ENCODE peak calls at places on chromosome 14, in eight cellular contexts. V is transverse colon, F is sigmoid colon, L is stomach, X is prostate gland, R is GM12892, M is breast epithelium, Z is K562. K is an unnamed sample.

GRCh38 chr14:22557846-22558220 is 31.2 kb downstream of the DAD1 start:
- DNase-seq in V (no peak), F (no peak), L (no peak), X (no peak), R (no peak), M (no peak), Z (no peak), K (no peak)

GRCh38 chr14:22952418-22952817 is 4.5 kb downstream of the HAUS4 start:
- DNase-seq in V (no peak), F (peak), L (no peak), X (no peak), R (no peak), M (no peak), Z (no peak), K (no peak)

GRCh38 chr14:95452176-95452889 is 64.1 kb downstream of the SYNE3 start:
- DNase-seq in V (no peak), F (no peak), L (no peak), X (no peak), R (no peak), M (no peak), Z (no peak), K (peak)

GRCh38 chr14:74945261-74945851 is 10.0 kb downstream of the PGF start:
- DNase-seq in V (peak), F (peak), L (no peak), X (no peak), R (no peak), M (no peak), Z (peak), K (no peak)

GRCh38 chr14:100865682-100866591 is 37.6 kb downstream of the RTL1 start:
- DNase-seq in V (no peak), F (peak), L (no peak), X (no peak), R (no peak), M (no peak), Z (peak), K (no peak)

GRCh38 chr14:68312884-68313725 is 479.8 kb downstream of the ZFP36L1 start:
- DNase-seq in V (no peak), F (no peak), L (no peak), X (no peak), R (no peak), M (no peak), Z (no peak), K (no peak)

GRCh38 chr14:101135796-101136742 is 232.5 kb upstream of the RTL1 start:
- DNase-seq in V (no peak), F (no peak), L (peak), X (no peak), R (no peak), M (no peak), Z (no peak), K (no peak)

GRCh38 chr14:45181329-45181728 is 45.6 kb downstream of the FANCM start:
- DNase-seq in V (no peak), F (no peak), L (no peak), X (no peak), R (no peak), M (no peak), Z (no peak), K (no peak)

GRCh38 chr14:65043893-65044595 is 57.3 kb downstream of the FNTB start:
- DNase-seq in V (no peak), F (no peak), L (no peak), X (no peak), R (no peak), M (no peak), Z (no peak), K (no peak)
- TF ChIP-seq POLR2AphosphoS5 in V (no peak), F (no peak), L (no peak), X (no peak), R (no peak), M (no peak), Z (no peak), K (no peak)

DNA sequence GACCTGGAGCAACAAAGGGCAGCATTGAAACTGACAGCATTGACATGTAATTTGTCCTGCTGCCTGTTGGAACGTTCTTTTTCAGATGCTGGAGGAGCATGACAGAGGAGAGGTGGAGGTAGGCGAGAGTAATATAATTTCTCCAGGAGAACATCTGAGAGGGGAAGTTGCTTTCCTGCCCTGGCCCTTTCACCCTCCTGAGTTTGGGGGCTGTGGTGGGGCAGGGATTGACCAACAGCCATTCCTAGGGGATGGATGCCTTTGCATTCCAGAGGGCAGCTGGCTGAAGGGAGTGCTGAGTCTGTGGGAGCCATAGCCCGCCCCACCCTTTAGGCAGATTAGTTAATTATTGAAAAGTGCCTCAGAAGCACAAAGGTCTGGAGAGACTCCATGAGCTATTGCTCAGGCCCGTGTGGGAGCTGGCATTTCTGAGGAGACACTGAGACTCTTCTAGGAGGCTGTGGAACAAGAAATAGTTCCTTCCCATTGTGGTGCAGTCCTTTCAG is 73.5 kb downstream of the ARF6 start:
- DNase-seq in V (peak), F (no peak), L (peak), X (no peak), R (no peak), M (no peak), Z (no peak), K (no peak)
- TF ChIP-seq POLR2A in V (peak), F (no peak), L (no peak), X (no peak), R (no peak), M (no peak), Z (no peak), K (no peak)

GRCh38 chr14:69373104-69373503 is 25.0 kb downstream of the ERH start:
- DNase-seq in V (no peak), F (no peak), L (no peak), X (no peak), R (no peak), M (no peak), Z (no peak), K (no peak)
- TF ChIP-seq POLR2AphosphoS5 in V (no peak), F (no peak), L (no peak), X (no peak), R (no peak), M (no peak), Z (no peak), K (no peak)

GRCh38 chr14:72892879-72893635 is 844 bp downstream of the DPF3 start:
- DNase-seq in V (peak), F (no peak), L (no peak), X (no peak), R (no peak), M (no peak), Z (peak), K (peak)

GRCh38 chr14:72894323-72894622 is 372 bp upstream of the DPF3 start:
- DNase-seq in V (no peak), F (no peak), L (no peak), X (no peak), R (no peak), M (no peak), Z (no peak), K (no peak)

GRCh38 chr14:72894623-72895378 is 900 bp upstream of the DPF3 start:
- DNase-seq in V (peak), F (no peak), L (no peak), X (no peak), R (no peak), M (no peak), Z (peak), K (no peak)

GRCh38 chr14:72892103-72892878 is 1.6 kb downstream of the DPF3 start:
- DNase-seq in V (peak), F (no peak), L (no peak), X (no peak), R (no peak), M (no peak), Z (no peak), K (no peak)

DNA sequence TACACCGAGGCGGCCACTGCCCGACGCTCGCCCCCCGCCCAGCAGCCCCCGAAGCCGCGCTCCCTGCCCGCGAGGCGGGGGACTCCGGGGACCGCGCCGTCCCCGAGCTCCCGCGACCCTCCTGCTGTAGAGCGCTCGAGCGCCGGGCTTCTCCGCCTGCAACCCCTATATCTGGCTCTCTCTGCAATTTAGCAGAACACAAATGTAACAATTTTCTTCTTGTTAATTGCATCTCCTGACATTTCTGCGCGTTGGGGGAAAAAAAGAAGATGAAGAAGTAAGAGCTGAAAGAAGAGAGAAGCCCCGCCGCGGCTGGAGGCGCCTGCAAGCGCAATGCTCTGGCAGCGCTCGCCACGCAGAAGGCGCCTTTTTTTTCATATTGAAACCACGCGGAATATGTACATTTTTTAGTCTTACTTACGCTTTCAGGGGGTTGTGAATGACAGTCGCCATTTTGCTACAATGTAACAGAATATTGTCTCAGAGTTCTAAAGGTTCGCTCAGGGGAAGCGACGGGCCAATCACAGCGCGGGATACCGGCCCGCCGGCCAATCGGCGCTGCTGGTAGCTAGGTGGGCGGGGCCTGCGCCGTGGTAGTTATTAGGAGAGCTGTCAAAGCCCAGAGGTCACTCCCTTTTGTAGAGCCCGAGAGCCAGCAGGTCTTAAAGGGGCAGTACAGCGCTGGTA is at the start of gene DPF3:
- DNase-seq in V (peak), F (peak), L (peak), X (peak), R (peak), M (peak), Z (peak), K (peak)
- TF ChIP-seq POLR2A in V (no peak), F (no peak), L (no peak), X (peak), R (peak), M (no peak), Z (no peak), K (no peak)

DNA sequence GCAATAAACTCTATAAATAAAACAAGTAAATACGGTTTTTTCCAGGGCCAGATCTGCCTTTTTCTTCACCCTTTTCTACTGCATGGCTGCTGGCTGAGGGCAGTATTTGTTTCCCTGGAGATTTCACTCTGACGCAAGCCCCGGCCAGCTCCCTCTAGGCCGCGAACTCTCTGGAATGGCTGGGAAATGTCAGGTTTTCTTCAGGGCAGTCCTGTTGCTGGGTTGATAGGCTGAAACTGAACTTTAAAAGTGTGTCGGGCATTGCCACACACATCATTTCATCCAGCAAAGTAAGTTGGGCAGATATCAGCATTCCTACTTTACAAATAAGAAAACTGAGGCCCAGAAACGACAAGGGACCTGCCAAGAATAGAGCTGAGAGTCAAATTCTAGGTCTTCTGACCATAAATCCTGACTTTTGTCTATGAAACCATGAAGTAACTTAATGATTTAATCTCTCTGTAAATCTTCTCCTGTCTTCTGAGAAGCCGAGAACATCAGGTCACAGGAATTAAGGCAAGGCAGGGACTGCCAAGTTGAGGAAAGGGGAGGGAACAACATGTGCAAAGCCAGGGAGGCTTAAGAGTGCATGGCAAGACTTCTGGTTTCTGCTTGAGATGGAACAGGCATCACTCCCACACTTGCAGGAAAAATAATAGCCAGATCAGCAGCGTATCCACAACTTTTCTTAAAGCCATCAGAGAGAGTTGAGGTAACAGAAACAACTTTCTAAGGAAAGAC is 205.0 kb upstream of the CCDC196 start:
- DNase-seq in V (no peak), F (peak), L (no peak), X (no peak), R (no peak), M (no peak), Z (no peak), K (no peak)
- TF ChIP-seq POLR2AphosphoS5 in V (peak), F (peak), L (peak), X (no peak), R (no peak), M (no peak), Z (no peak), K (no peak)

GRCh38 chr14:51239813-51240803 is at the start of gene TMX1:
- DNase-seq in V (peak), F (peak), L (peak), X (peak), R (peak), M (peak), Z (peak), K (peak)
- TF ChIP-seq POLR2A in V (peak), F (peak), L (no peak), X (peak), R (peak), M (peak), Z (peak), K (peak)

DNA sequence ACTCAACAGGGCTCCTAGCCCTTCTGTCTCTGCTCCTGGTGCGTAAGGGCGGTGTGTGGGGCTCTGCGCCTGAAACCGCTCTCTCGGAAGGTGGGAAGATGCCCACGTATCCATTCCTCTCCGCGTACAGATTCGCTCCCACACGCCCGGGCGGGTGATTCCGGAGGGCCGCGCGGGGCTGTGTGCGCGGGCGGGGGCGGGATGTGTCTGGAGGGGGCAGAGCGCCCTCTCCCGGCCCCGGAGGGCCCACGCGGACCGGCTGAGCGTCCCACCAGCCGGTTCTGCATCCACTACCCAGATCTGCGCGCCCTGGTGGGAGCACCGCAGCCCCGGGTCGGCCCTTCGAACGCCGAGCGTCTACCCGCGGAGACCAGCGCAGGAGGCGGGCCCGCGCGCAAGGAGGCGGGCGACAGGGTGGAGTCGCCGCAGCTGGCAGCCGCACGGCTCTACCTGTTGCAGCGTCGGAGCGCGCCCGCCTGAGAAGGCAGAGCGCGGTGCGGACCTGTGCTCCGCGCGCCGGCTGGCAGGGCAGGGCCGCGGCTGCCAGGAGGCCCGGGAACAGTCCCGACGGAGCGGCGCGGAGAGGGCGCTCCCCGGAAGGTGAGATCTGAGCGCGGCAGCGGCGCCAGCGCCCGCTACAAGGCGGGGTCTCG is 1.4 kb upstream of the KCNK13 start:
- DNase-seq in V (peak), F (no peak), L (peak), X (peak), R (peak), M (no peak), Z (peak), K (peak)
- TF ChIP-seq POLR2AphosphoS5 in V (no peak), F (no peak), L (no peak), X (no peak), R (no peak), M (no peak), Z (no peak), K (no peak)

GRCh38 chr14:56027421-56027820 is 90.8 kb upstream of the PELI2 start:
- DNase-seq in V (no peak), F (no peak), L (no peak), X (no peak), R (no peak), M (no peak), Z (no peak), K (no peak)

GRCh38 chr14:56023681-56024080 is 94.5 kb upstream of the PELI2 start:
- DNase-seq in V (no peak), F (no peak), L (no peak), X (no peak), R (no peak), M (no peak), Z (no peak), K (no peak)

GRCh38 chr14:56025191-56025590 is 93.0 kb upstream of the PELI2 start:
- DNase-seq in V (no peak), F (no peak), L (peak), X (no peak), R (no peak), M (no peak), Z (no peak), K (no peak)

DNA sequence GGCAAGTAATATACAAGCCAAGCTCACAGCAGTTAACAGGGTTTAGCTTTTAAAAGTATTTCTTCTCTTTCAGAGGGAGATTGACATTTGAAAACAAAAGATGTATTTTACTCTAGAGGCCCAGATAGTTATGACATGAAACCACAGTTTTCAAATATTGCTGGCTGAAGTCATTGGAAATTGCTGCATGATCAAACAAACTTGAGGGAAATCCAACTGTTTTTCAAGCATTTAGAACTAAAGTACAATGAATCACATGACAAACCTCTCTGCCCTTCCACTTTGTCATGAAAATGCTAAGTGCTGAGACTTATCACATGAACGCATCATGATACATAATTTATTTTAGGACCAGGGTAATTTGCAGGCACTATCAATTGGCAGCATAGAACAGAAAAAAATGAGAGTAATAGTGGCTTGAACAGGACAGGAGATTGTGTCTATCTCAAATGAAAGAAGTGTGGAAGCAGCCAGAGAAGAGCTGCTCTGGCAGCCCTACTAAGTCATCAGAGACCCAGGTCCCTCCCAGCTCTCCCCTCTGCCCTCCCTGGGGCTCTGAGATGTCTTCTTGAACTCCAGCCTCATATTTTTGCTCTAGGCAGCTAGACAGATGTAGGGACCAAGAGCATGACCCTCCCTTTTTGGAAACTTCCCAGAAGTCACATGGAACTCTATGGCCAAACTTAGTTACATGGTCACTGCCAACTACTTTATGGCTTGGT is 90.1 kb upstream of the PELI2 start:
- DNase-seq in V (no peak), F (no peak), L (no peak), X (no peak), R (no peak), M (no peak), Z (no peak), K (no peak)
- TF ChIP-seq POLR2A in V (no peak), F (no peak), L (no peak), X (no peak), R (no peak), M (no peak), Z (no peak), K (no peak)

DNA sequence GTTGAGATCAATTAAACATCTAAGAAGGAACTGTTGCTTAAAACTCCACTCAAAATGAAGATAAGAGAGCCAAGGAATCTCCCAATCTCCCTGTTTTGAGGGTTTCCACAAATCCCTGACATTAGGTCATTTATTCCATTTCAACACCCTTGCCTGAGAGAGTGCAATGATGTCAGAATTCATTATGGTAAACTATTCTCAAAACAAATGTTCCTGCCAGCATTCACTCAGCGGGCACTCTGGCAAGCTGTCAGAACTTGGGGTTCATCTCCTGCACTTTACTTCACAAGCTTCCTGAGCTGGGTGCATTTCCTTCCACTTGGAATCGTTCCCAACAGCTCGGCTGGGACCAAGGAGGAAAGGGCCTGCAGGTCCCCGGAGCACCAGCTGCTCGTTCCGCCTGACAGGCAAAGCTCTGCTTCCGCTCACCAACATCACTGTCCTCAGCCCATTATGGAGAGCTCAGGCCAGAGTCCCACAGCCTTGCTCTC is 117.8 kb downstream of the TTC7B start:
- DNase-seq in V (peak), F (peak), L (no peak), X (no peak), R (no peak), M (no peak), Z (no peak), K (no peak)
- TF ChIP-seq POLR2AphosphoS5 in V (peak), F (no peak), L (peak), X (no peak), R (no peak), M (no peak), Z (no peak), K (no peak)

DNA sequence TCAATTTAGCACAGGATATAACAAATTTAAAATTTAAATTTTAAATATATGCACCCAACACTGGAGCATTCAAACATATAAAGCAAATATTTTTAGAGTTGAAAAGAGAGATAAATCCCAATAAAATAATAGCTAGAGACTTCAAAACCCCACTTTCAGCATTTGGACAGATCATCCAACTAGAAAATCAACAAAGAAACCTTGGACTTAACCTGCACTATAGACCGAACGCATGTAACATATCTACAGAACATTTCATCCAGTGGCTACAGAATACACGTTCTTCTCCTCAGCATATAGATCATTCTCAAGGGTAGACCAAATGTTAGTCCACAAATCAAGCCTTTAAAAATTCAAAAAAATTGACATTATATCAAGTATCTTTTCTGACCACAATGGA is 64.0 kb downstream of the SPTSSA start:
- DNase-seq in V (no peak), F (no peak), L (no peak), X (no peak), R (no peak), M (no peak), Z (no peak), K (no peak)
- TF ChIP-seq POLR2A in V (no peak), F (no peak), L (no peak), X (no peak), R (no peak), M (no peak), Z (no peak), K (no peak)

K was measured in GM12891.